ENCODE peak calls at places on chromosomes 1 and 21, in seven cellular contexts. A is A673; G is stimulated activated CD4-positive, alpha-beta T cell treated with anti-CD3 and anti-CD28 coated beads, TNF-alpha, amount 100 ng/mL, for 4 hours; R is amniotic stem cell; N is EL; V is stimulated activated CD8-positive, alpha-beta memory T cell treated with anti-CD3 and anti-CD28 coated beads, Interleukin-2, amount 100 ng/mL, for 1 hour; W is AG04450. J is an unnamed sample.

GRCh38 chr1:110134050-110134595 is 16.2 kb upstream of the SLC6A17 start:
- DNase-seq in N (no peak), V (no peak), W (no peak), A (no peak), R (no peak), G (no peak), J (no peak)

GRCh38 chr1:93813076-93813475 is 65.9 kb downstream of the DNTTIP2 start:
- DNase-seq in G (no peak), A (no peak), N (no peak), V (no peak), W (no peak), R (no peak), J (no peak)

GRCh38 chr1:32448773-32449456 is 16.0 kb upstream of the ZBTB8B start:
- DNase-seq in V (no peak), N (peak; percentile 37), R (no peak), A (peak; percentile 57), G (no peak), W (no peak), J (no peak)

GRCh38 chr1:2404890-2405511 is 7.4 kb downstream of the PEX10 start:
- DNase-seq in A (no peak), W (no peak), N (no peak), R (no peak), G (no peak), V (no peak), J (no peak)

GRCh38 chr1:163366555-163366954 is 44.8 kb downstream of the NUF2 start:
- DNase-seq in W (no peak), V (no peak), A (no peak), R (no peak), G (no peak), N (no peak), J (no peak)

GRCh38 chr1:94698341-94698740 is 121.8 kb upstream of the SLC44A3 start:
- DNase-seq in R (no peak), V (no peak), W (no peak), N (peak; percentile 78), G (no peak), A (no peak), J (no peak)

GRCh38 chr1:25848531-25848930 is 10.7 kb downstream of the AUNIP start:
- DNase-seq in R (no peak), G (no peak), W (no peak), A (no peak), N (peak; percentile 21), V (no peak), J (no peak)

GRCh38 chr1:234408757-234409156 is 35.5 kb downstream of the COA6 start:
- DNase-seq in W (no peak), R (no peak), A (no peak), V (no peak), G (peak; percentile 67), N (no peak), J (no peak)

GRCh38 chr1:200676829-200677228 is 7.1 kb upstream of the DDX59 start:
- DNase-seq in G (no peak), N (no peak), V (no peak), R (no peak), W (no peak), A (no peak), J (no peak)

GRCh38 chr1:204709960-204710912 is 24.7 kb upstream of the LRRN2 start:
- DNase-seq in N (no peak), R (no peak), W (no peak), V (no peak), A (no peak), G (no peak), J (no peak)

GRCh38 chr1:9900142-9901043 is 9.7 kb downstream of the CTNNBIP1 start:
- DNase-seq in W (no peak), R (no peak), V (no peak), G (no peak), N (no peak), A (no peak), J (no peak)

GRCh38 chr21:28900481-28900880 is 92.2 kb downstream of the LTN1 start:
- DNase-seq in G (no peak), A (no peak), N (no peak), V (no peak), R (no peak), W (no peak), J (no peak)

GRCh38 chr21:17196619-17197018 is 316.2 kb upstream of the CXADR start:
- DNase-seq in V (no peak), R (no peak), N (no peak), A (no peak), G (no peak), W (no peak), J (no peak)

GRCh38 chr21:41431788-41432548 is 5.9 kb downstream of the MX1 start:
- DNase-seq in V (no peak), N (no peak), G (no peak), R (no peak), A (no peak), W (no peak), J (no peak)

GRCh38 chr1:15220825-15221431 is 26.1 kb upstream of the FHAD1 start:
- DNase-seq in R (no peak), G (no peak), A (no peak), N (no peak), W (no peak), V (no peak), J (no peak)

GRCh38 chr1:108590947-108591346 is 31.0 kb downstream of the EEIG2 start:
- DNase-seq in A (peak; percentile 96), W (peak; percentile 80), N (peak; percentile 76), R (peak; percentile 83), G (no peak), V (no peak), J (peak; percentile 93)

GRCh38 chr1:94332516-94332915 is 85.7 kb upstream of the ABCD3 start:
- DNase-seq in N (no peak), G (no peak), R (no peak), V (no peak), A (no peak), W (no peak), J (no peak)

GRCh38 chr21:25513810-25514209 is 93.5 kb downstream of the MRPL39 start:
- DNase-seq in R (no peak), W (no peak), N (no peak), G (no peak), A (no peak), V (no peak), J (no peak)

GRCh38 chr21:37367301-37367757 is 756 bp downstream of the DYRK1A start:
- DNase-seq in A (no peak), N (no peak), W (no peak), V (no peak), G (no peak), R (no peak), J (no peak)

J was measured in HFF-Myc.